ENCODE peak calls at places on chromosome 2, in four cellular contexts. S, G, M and N are unnamed samples.

GRCh38 chr2:127670957-127671290 is 4.4 kb downstream of the LIMS2 start:
- DNase-seq in S (no peak), G (no peak), M (peak; percentile 56), N (no peak)

GRCh38 chr2:130391058-130391871 is 35.4 kb downstream of the PTPN18 start:
- DNase-seq in S (peak; percentile 75), G (no peak), M (peak; percentile 55), N (no peak)

GRCh38 chr2:181124499-181124898 is 144.1 kb downstream of the UBE2E3 start:
- DNase-seq in S (no peak), G (no peak), M (no peak), N (no peak)

GRCh38 chr2:227687189-227687588 is 20.6 kb downstream of the SCYGR5 start:
- DNase-seq in S (no peak), G (no peak), M (no peak), N (no peak)

GRCh38 chr2:135802350-135802749 is 34.6 kb downstream of the LCT start:
- DNase-seq in S (no peak), G (no peak), M (no peak), N (no peak)

GRCh38 chr2:38690499-38691420 is 24.8 kb downstream of the GALM start:
- DNase-seq in S (peak; percentile 78), G (no peak), M (peak; percentile 85), N (no peak)

GRCh38 chr2:166148811-166149400 is 21.1 kb upstream of the SCN1A start:
- DNase-seq in S (no peak), G (no peak), M (no peak), N (no peak)

GRCh38 chr2:30164131-30164925 is 17.5 kb downstream of the YPEL5 start:
- DNase-seq in S (no peak), G (no peak), M (no peak), N (no peak)

GRCh38 chr2:4415810-4416413 is 712.5 kb downstream of the DCDC2C start:
- DNase-seq in S (no peak), G (no peak), M (no peak), N (no peak)

GRCh38 chr2:4424153-4424552 is 720.8 kb downstream of the DCDC2C start:
- DNase-seq in S (no peak), G (no peak), M (no peak), N (no peak)

GRCh38 chr2:4420032-4420431 is 716.7 kb downstream of the DCDC2C start:
- DNase-seq in S (no peak), G (no peak), M (no peak), N (no peak)
- TF ChIP-seq HDAC2 in S (no peak), G (no peak), M (no peak), N (no peak)

GRCh38 chr2:120564213-120565094 is 171.2 kb upstream of the GLI2 start:
- DNase-seq in S (no peak), G (no peak), M (peak; percentile 92), N (no peak)
- TF ChIP-seq ZNF274 in S (no peak), G (no peak), M (no peak), N (no peak)

GRCh38 chr2:129285012-129285411 is 694.5 kb upstream of the RAB6C start:
- DNase-seq in S (no peak), G (no peak), M (no peak), N (no peak)

GRCh38 chr2:129277611-129278010 is 701.9 kb upstream of the RAB6C start:
- DNase-seq in S (no peak), G (no peak), M (no peak), N (no peak)

GRCh38 chr2:129277188-129277587 is 702.3 kb upstream of the RAB6C start:
- DNase-seq in S (no peak), G (no peak), M (no peak), N (no peak)

DNA sequence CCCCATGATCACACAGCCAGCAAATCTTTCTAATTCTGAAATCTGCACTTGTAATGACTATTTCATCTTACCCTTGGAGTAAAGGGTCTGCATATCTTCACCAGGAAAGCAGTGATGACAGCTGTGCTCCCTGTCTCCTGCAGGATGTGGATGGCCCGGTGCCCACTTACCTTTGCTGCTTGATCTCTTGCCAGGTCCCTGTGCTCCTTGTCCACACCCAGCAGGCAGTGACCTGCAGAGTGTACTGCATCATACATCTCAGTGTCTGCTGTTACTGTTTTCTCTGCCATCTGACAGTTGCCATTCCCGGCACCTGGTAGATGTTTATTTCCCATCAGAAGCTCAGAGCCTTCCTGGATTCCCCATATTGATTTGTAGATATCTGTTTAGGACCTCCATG is 697.7 kb upstream of the RAB6C start:
- DNase-seq in S (no peak), G (no peak), M (no peak), N (no peak)
- TF ChIP-seq HDAC2 in S (no peak), G (no peak), M (no peak), N (no peak)

GRCh38 chr2:79940366-79940765 is 364.2 kb downstream of the LRRTM1 start:
- DNase-seq in S (no peak), G (no peak), M (no peak), N (no peak)
- TF ChIP-seq ZNF274 in S (no peak), G (no peak), M (no peak), N (no peak)